ENCODE peak calls at places on chromosomes 11 and 22, in six cellular contexts. X is CD4-positive, CD25-positive, alpha-beta regulatory T cell; U is BE2C; R is M059J; J is lower lobe of right lung; H is substantia nigra. F is an unnamed sample.

GRCh38 chr22:20111045-20111688 is 4.7 kb upstream of the RANBP1 start:
- DNase-seq in R (no peak), X (peak), H (no peak), U (peak), J (peak), F (no peak)

GRCh38 chr22:38657248-38657909 is 941 bp downstream of the CBY1 start:
- DNase-seq in R (no peak), U (no peak), J (no peak), X (peak), H (no peak), F (peak)

GRCh38 chr11:35619754-35620640 is 1.7 kb downstream of the FJX1 start:
- DNase-seq in R (peak), X (no peak), U (peak), J (peak), H (peak), F (peak)

GRCh38 chr11:128695539-128696221 is 1.8 kb downstream of the FLI1 start:
- DNase-seq in X (no peak), R (peak), J (peak), H (no peak), U (no peak), F (no peak)

GRCh38 chr22:22820626-22821025 is 67.0 kb upstream of the IGLL5 start:
- DNase-seq in U (no peak), X (no peak), H (no peak), J (no peak), R (no peak), F (no peak)

GRCh38 chr11:18939314-18939713 is at the start of gene MRGPRX1:
- DNase-seq in J (no peak), H (no peak), U (no peak), R (no peak), X (no peak), F (no peak)

GRCh38 chr11:108926522-108927380 is 261.9 kb downstream of the DDX10 start:
- DNase-seq in U (no peak), H (no peak), R (no peak), X (no peak), J (no peak), F (no peak)

GRCh38 chr11:122900803-122901202 is 18.2 kb downstream of the JHY start:
- DNase-seq in R (no peak), H (no peak), X (no peak), J (no peak), U (no peak), F (no peak)

GRCh38 chr11:71323876-71324526 is 71.6 kb upstream of the SHANK2 start:
- DNase-seq in X (no peak), H (no peak), J (no peak), U (no peak), R (no peak), F (no peak)

GRCh38 chr22:37158963-37159290 is 9.2 kb upstream of the IL2RB start:
- DNase-seq in H (no peak), U (no peak), R (no peak), X (no peak), J (no peak), F (no peak)

GRCh38 chr11:44304091-44305084 is 5.6 kb downstream of the ALX4 start:
- DNase-seq in U (no peak), H (no peak), X (no peak), R (peak), J (no peak), F (no peak)

GRCh38 chr11:102513869-102514268 is 16.7 kb downstream of the MMP7 start:
- DNase-seq in X (no peak), R (peak), U (no peak), J (peak), H (no peak), F (no peak)

GRCh38 chr22:19579113-19579811 is 55.1 kb upstream of the CLDN5 start:
- DNase-seq in J (no peak), R (no peak), U (no peak), X (no peak), H (no peak), F (no peak)

GRCh38 chr11:103906291-103906850 is 130.1 kb upstream of the DDI1 start:
- DNase-seq in H (no peak), U (no peak), X (no peak), J (no peak), R (no peak), F (no peak)

GRCh38 chr11:9688716-9689511 is 25.0 kb downstream of the SWAP70 start:
- DNase-seq in J (no peak), R (peak), H (no peak), X (no peak), U (peak), F (peak)

GRCh38 chr22:41446639-41447434 is at the start of gene TOB2:
- DNase-seq in X (peak), J (peak), H (peak), U (peak), R (peak), F (peak)

GRCh38 chr11:5204787-5205186 is 4.3 kb upstream of the OR51V1 start:
- DNase-seq in U (no peak), R (peak), H (no peak), J (no peak), X (no peak), F (no peak)

GRCh38 chr11:29093416-29093815 is 923.4 kb downstream of the KCNA4 start:
- DNase-seq in R (peak), U (no peak), X (no peak), H (no peak), J (no peak), F (no peak)

GRCh38 chr22:35214968-35215367 is 42.3 kb upstream of the HMGXB4 start:
- DNase-seq in U (no peak), H (no peak), X (no peak), R (no peak), J (no peak), F (no peak)

GRCh38 chr11:34468209-34468841 is 29.6 kb downstream of the CAT start:
- DNase-seq in U (peak), H (no peak), R (peak), X (no peak), J (no peak), F (no peak)

GRCh38 chr11:120342678-120343077 is 6.5 kb downstream of the ARHGEF12 start:
- DNase-seq in U (no peak), R (no peak), J (no peak), H (no peak), X (no peak), F (no peak)

GRCh38 chr11:102522332-102523207 is 8.0 kb downstream of the MMP7 start:
- DNase-seq in R (no peak), X (no peak), H (no peak), J (no peak), U (no peak), F (no peak)

GRCh38 chr11:27319065-27319464 is 44.0 kb downstream of the CCDC34 start:
- DNase-seq in H (no peak), U (no peak), X (no peak), J (no peak), R (peak), F (no peak)

GRCh38 chr11:115501504-115501894 is 2.7 kb downstream of the CADM1 start:
- DNase-seq in H (no peak), R (no peak), X (no peak), U (no peak), J (no peak), F (no peak)

GRCh38 chr22:40626826-40627225 is 9.7 kb downstream of the MRTFA start:
- DNase-seq in U (no peak), X (no peak), H (no peak), J (no peak), R (no peak), F (no peak)

GRCh38 chr11:110077866-110078325 is 15.3 kb upstream of the ZC3H12C start:
- DNase-seq in J (no peak), X (no peak), R (peak), H (no peak), U (no peak), F (no peak)

GRCh38 chr22:23242473-23243001 is 62.2 kb downstream of the BCR start:
- DNase-seq in U (no peak), H (no peak), X (no peak), J (no peak), R (no peak), F (peak)

GRCh38 chr11:83441171-83441570 is 155.0 kb upstream of the CCDC90B start:
- DNase-seq in X (no peak), U (no peak), J (no peak), H (no peak), R (no peak), F (no peak)

F was measured in posterior cingulate gyrus.